ENCODE peak calls at places on chromosomes 2 and 18, in six cellular contexts. One of them, this sample, is unnamed.

GRCh38 chr2:172096661-172097547 is 5.8 kb downstream of the DLX2 start:
- DNase-seq in sigmoid colon: peak
- DNase-seq in pancreas: peak
- DNase-seq in colonic mucosa: no peak
- DNase-seq in IMR-90: peak
- DNase-seq in activated CD4-positive, alpha-beta T cell treated with anti-CD3 and anti-CD28 coated beads, Interleukin-2, amount 50 U/mL, for 1 hour: no peak
- DNase-seq in this sample: no peak

GRCh38 chr2:207502799-207503198 is 27.0 kb upstream of the CREB1 start:
- DNase-seq in sigmoid colon: no peak
- DNase-seq in pancreas: no peak
- DNase-seq in colonic mucosa: no peak
- DNase-seq in IMR-90: no peak
- DNase-seq in activated CD4-positive, alpha-beta T cell treated with anti-CD3 and anti-CD28 coated beads, Interleukin-2, amount 50 U/mL, for 1 hour: no peak
- DNase-seq in this sample: no peak

GRCh38 chr18:45252474-45252873 is 362.8 kb upstream of the SLC14A2 start:
- DNase-seq in sigmoid colon: no peak
- DNase-seq in pancreas: no peak
- DNase-seq in colonic mucosa: no peak
- DNase-seq in IMR-90: no peak
- DNase-seq in activated CD4-positive, alpha-beta T cell treated with anti-CD3 and anti-CD28 coated beads, Interleukin-2, amount 50 U/mL, for 1 hour: no peak
- DNase-seq in this sample: no peak

GRCh38 chr2:206804326-206804725 is 38.9 kb downstream of the FASTKD2 start:
- DNase-seq in sigmoid colon: no peak
- DNase-seq in pancreas: no peak
- DNase-seq in colonic mucosa: no peak
- DNase-seq in IMR-90: no peak
- DNase-seq in activated CD4-positive, alpha-beta T cell treated with anti-CD3 and anti-CD28 coated beads, Interleukin-2, amount 50 U/mL, for 1 hour: no peak
- DNase-seq in this sample: no peak

GRCh38 chr18:40371673-40372072 is 1583.4 kb upstream of the PIK3C3 start:
- DNase-seq in sigmoid colon: no peak
- DNase-seq in pancreas: no peak
- DNase-seq in colonic mucosa: no peak
- DNase-seq in IMR-90: peak
- DNase-seq in activated CD4-positive, alpha-beta T cell treated with anti-CD3 and anti-CD28 coated beads, Interleukin-2, amount 50 U/mL, for 1 hour: no peak
- DNase-seq in this sample: no peak

GRCh38 chr2:175836361-175836760 is 165.7 kb downstream of the LNPK start:
- DNase-seq in sigmoid colon: no peak
- DNase-seq in pancreas: no peak
- DNase-seq in colonic mucosa: no peak
- DNase-seq in IMR-90: no peak
- DNase-seq in activated CD4-positive, alpha-beta T cell treated with anti-CD3 and anti-CD28 coated beads, Interleukin-2, amount 50 U/mL, for 1 hour: no peak
- DNase-seq in this sample: no peak

GRCh38 chr2:28433935-28434599 is 41.4 kb downstream of the FOSL2 start:
- DNase-seq in sigmoid colon: no peak
- DNase-seq in pancreas: no peak
- DNase-seq in colonic mucosa: no peak
- DNase-seq in IMR-90: no peak
- DNase-seq in activated CD4-positive, alpha-beta T cell treated with anti-CD3 and anti-CD28 coated beads, Interleukin-2, amount 50 U/mL, for 1 hour: no peak
- DNase-seq in this sample: no peak

GRCh38 chr2:84647267-84647666 is 131.0 kb downstream of the DNAH6 start:
- DNase-seq in sigmoid colon: no peak
- DNase-seq in pancreas: no peak
- DNase-seq in colonic mucosa: no peak
- DNase-seq in IMR-90: no peak
- DNase-seq in activated CD4-positive, alpha-beta T cell treated with anti-CD3 and anti-CD28 coated beads, Interleukin-2, amount 50 U/mL, for 1 hour: no peak
- DNase-seq in this sample: no peak

GRCh38 chr2:110858135-110858737 is 125.9 kb downstream of the ACOXL start:
- DNase-seq in sigmoid colon: no peak
- DNase-seq in pancreas: no peak
- DNase-seq in colonic mucosa: no peak
- DNase-seq in IMR-90: no peak
- DNase-seq in activated CD4-positive, alpha-beta T cell treated with anti-CD3 and anti-CD28 coated beads, Interleukin-2, amount 50 U/mL, for 1 hour: peak
- DNase-seq in this sample: no peak

GRCh38 chr2:37302701-37303252 is 21.9 kb downstream of the PRKD3 start:
- DNase-seq in sigmoid colon: no peak
- DNase-seq in pancreas: no peak
- DNase-seq in colonic mucosa: no peak
- DNase-seq in IMR-90: no peak
- DNase-seq in activated CD4-positive, alpha-beta T cell treated with anti-CD3 and anti-CD28 coated beads, Interleukin-2, amount 50 U/mL, for 1 hour: no peak
- DNase-seq in this sample: no peak

GRCh38 chr18:70335892-70336726 is 47.3 kb downstream of the SOCS6 start:
- DNase-seq in sigmoid colon: no peak
- DNase-seq in pancreas: no peak
- DNase-seq in colonic mucosa: no peak
- DNase-seq in IMR-90: no peak
- DNase-seq in activated CD4-positive, alpha-beta T cell treated with anti-CD3 and anti-CD28 coated beads, Interleukin-2, amount 50 U/mL, for 1 hour: no peak
- DNase-seq in this sample: no peak

GRCh38 chr2:172373076-172373475 is 54.3 kb upstream of the ITGA6 start:
- DNase-seq in sigmoid colon: no peak
- DNase-seq in pancreas: no peak
- DNase-seq in colonic mucosa: no peak
- DNase-seq in IMR-90: no peak
- DNase-seq in activated CD4-positive, alpha-beta T cell treated with anti-CD3 and anti-CD28 coated beads, Interleukin-2, amount 50 U/mL, for 1 hour: no peak
- DNase-seq in this sample: no peak

GRCh38 chr2:46857871-46858696 is 57.5 kb downstream of the MCFD2 start:
- DNase-seq in sigmoid colon: peak
- DNase-seq in pancreas: no peak
- DNase-seq in colonic mucosa: no peak
- DNase-seq in IMR-90: peak
- DNase-seq in activated CD4-positive, alpha-beta T cell treated with anti-CD3 and anti-CD28 coated beads, Interleukin-2, amount 50 U/mL, for 1 hour: no peak
- DNase-seq in this sample: no peak

GRCh38 chr2:232275670-232276069 is 102.9 kb upstream of the ALPP start:
- DNase-seq in sigmoid colon: no peak
- DNase-seq in pancreas: no peak
- DNase-seq in colonic mucosa: no peak
- DNase-seq in IMR-90: no peak
- DNase-seq in activated CD4-positive, alpha-beta T cell treated with anti-CD3 and anti-CD28 coated beads, Interleukin-2, amount 50 U/mL, for 1 hour: no peak
- DNase-seq in this sample: no peak

GRCh38 chr2:221429741-221430491 is 142.2 kb downstream of the EPHA4 start:
- DNase-seq in sigmoid colon: peak
- DNase-seq in pancreas: no peak
- DNase-seq in colonic mucosa: no peak
- DNase-seq in IMR-90: peak
- DNase-seq in activated CD4-positive, alpha-beta T cell treated with anti-CD3 and anti-CD28 coated beads, Interleukin-2, amount 50 U/mL, for 1 hour: no peak
- DNase-seq in this sample: peak

GRCh38 chr2:21382980-21383520 is 259.3 kb downstream of the TDRD15 start:
- DNase-seq in sigmoid colon: no peak
- DNase-seq in pancreas: no peak
- DNase-seq in colonic mucosa: no peak
- DNase-seq in IMR-90: no peak
- DNase-seq in activated CD4-positive, alpha-beta T cell treated with anti-CD3 and anti-CD28 coated beads, Interleukin-2, amount 50 U/mL, for 1 hour: no peak
- DNase-seq in this sample: no peak

GRCh38 chr2:156445311-156446218 is 9.4 kb downstream of the GPD2 start:
- DNase-seq in sigmoid colon: no peak
- DNase-seq in pancreas: no peak
- DNase-seq in colonic mucosa: no peak
- DNase-seq in IMR-90: peak
- DNase-seq in activated CD4-positive, alpha-beta T cell treated with anti-CD3 and anti-CD28 coated beads, Interleukin-2, amount 50 U/mL, for 1 hour: no peak
- DNase-seq in this sample: no peak

GRCh38 chr2:135005753-135006152 is 41.5 kb downstream of the MAP3K19 start:
- DNase-seq in sigmoid colon: no peak
- DNase-seq in pancreas: no peak
- DNase-seq in colonic mucosa: no peak
- DNase-seq in IMR-90: no peak
- DNase-seq in activated CD4-positive, alpha-beta T cell treated with anti-CD3 and anti-CD28 coated beads, Interleukin-2, amount 50 U/mL, for 1 hour: no peak
- DNase-seq in this sample: no peak

GRCh38 chr18:76708036-76708726 is 114.2 kb upstream of the ZNF236 start:
- DNase-seq in sigmoid colon: no peak
- DNase-seq in pancreas: no peak
- DNase-seq in colonic mucosa: no peak
- DNase-seq in IMR-90: no peak
- DNase-seq in activated CD4-positive, alpha-beta T cell treated with anti-CD3 and anti-CD28 coated beads, Interleukin-2, amount 50 U/mL, for 1 hour: no peak
- DNase-seq in this sample: no peak

GRCh38 chr2:216665240-216665639 is 30.1 kb downstream of the IGFBP5 start:
- DNase-seq in sigmoid colon: no peak
- DNase-seq in pancreas: peak
- DNase-seq in colonic mucosa: peak
- DNase-seq in IMR-90: no peak
- DNase-seq in activated CD4-positive, alpha-beta T cell treated with anti-CD3 and anti-CD28 coated beads, Interleukin-2, amount 50 U/mL, for 1 hour: no peak
- DNase-seq in this sample: peak

GRCh38 chr2:182994228-182994912 is 43.9 kb downstream of the NCKAP1 start:
- DNase-seq in sigmoid colon: no peak
- DNase-seq in pancreas: no peak
- DNase-seq in colonic mucosa: no peak
- DNase-seq in IMR-90: no peak
- DNase-seq in activated CD4-positive, alpha-beta T cell treated with anti-CD3 and anti-CD28 coated beads, Interleukin-2, amount 50 U/mL, for 1 hour: no peak
- DNase-seq in this sample: no peak

GRCh38 chr2:171587567-171587966 is 65.3 kb downstream of the CYBRD1 start:
- DNase-seq in sigmoid colon: no peak
- DNase-seq in pancreas: no peak
- DNase-seq in colonic mucosa: no peak
- DNase-seq in IMR-90: no peak
- DNase-seq in activated CD4-positive, alpha-beta T cell treated with anti-CD3 and anti-CD28 coated beads, Interleukin-2, amount 50 U/mL, for 1 hour: no peak
- DNase-seq in this sample: no peak

GRCh38 chr2:3076848-3077735 is 300.5 kb downstream of the EIPR1 start:
- DNase-seq in sigmoid colon: no peak
- DNase-seq in pancreas: no peak
- DNase-seq in colonic mucosa: no peak
- DNase-seq in IMR-90: no peak
- DNase-seq in activated CD4-positive, alpha-beta T cell treated with anti-CD3 and anti-CD28 coated beads, Interleukin-2, amount 50 U/mL, for 1 hour: no peak
- DNase-seq in this sample: no peak

GRCh38 chr2:241321911-241322310 is 6.2 kb downstream of the SEPTIN2 start:
- DNase-seq in sigmoid colon: no peak
- DNase-seq in pancreas: no peak
- DNase-seq in colonic mucosa: no peak
- DNase-seq in IMR-90: no peak
- DNase-seq in activated CD4-positive, alpha-beta T cell treated with anti-CD3 and anti-CD28 coated beads, Interleukin-2, amount 50 U/mL, for 1 hour: no peak
- DNase-seq in this sample: no peak

GRCh38 chr2:27990030-27990590 is 99.6 kb downstream of the BABAM2 start:
- DNase-seq in sigmoid colon: no peak
- DNase-seq in pancreas: no peak
- DNase-seq in colonic mucosa: no peak
- DNase-seq in IMR-90: peak
- DNase-seq in activated CD4-positive, alpha-beta T cell treated with anti-CD3 and anti-CD28 coated beads, Interleukin-2, amount 50 U/mL, for 1 hour: no peak
- DNase-seq in this sample: no peak

GRCh38 chr2:14779252-14779651 is 146.7 kb downstream of the LRATD1 start:
- DNase-seq in sigmoid colon: no peak
- DNase-seq in pancreas: no peak
- DNase-seq in colonic mucosa: no peak
- DNase-seq in IMR-90: no peak
- DNase-seq in activated CD4-positive, alpha-beta T cell treated with anti-CD3 and anti-CD28 coated beads, Interleukin-2, amount 50 U/mL, for 1 hour: no peak
- DNase-seq in this sample: no peak

GRCh38 chr2:53787255-53787910 is 539 bp downstream of the ERLEC1 start:
- DNase-seq in sigmoid colon: no peak
- DNase-seq in pancreas: no peak
- DNase-seq in colonic mucosa: no peak
- DNase-seq in IMR-90: peak
- DNase-seq in activated CD4-positive, alpha-beta T cell treated with anti-CD3 and anti-CD28 coated beads, Interleukin-2, amount 50 U/mL, for 1 hour: no peak
- DNase-seq in this sample: no peak

This sample was measured in prostate gland.